ENCODE peak calls at places on chromosomes 16 and 17, in six cellular contexts. M, S, K, U, R and P are unnamed samples.
A peak's percentile ranks its signal among the peaks of the same experiment; 100 is the strongest.

GRCh38 chr17:14903810-14904209 is 361.3 kb downstream of the PMP22 start:
- DNase-seq in S (no peak), M (no peak), K (peak; percentile 26), R (no peak), U (no peak), P (no peak)

GRCh38 chr17:75178453-75178852 is 4.3 kb downstream of the SUMO2 start:
- DNase-seq in M (no peak), S (no peak), U (no peak), R (no peak), K (no peak), P (no peak)

GRCh38 chr16:83458612-83459011 is 349.2 kb upstream of the HSBP1 start:
- DNase-seq in K (peak; percentile 36), S (no peak), R (no peak), U (no peak), M (no peak), P (no peak)

GRCh38 chr16:86578499-86579267 is at the start of gene FOXL1:
- DNase-seq in S (no peak), K (no peak), R (no peak), U (no peak), M (no peak), P (no peak)

GRCh38 chr17:32279933-32280716 is 14.5 kb downstream of the RHBDL3 start:
- DNase-seq in R (no peak), U (no peak), K (no peak), M (no peak), S (no peak), P (no peak)

GRCh38 chr16:78961464-78961863 is 639.1 kb downstream of the MAF start:
- DNase-seq in R (no peak), M (no peak), S (no peak), U (no peak), K (no peak), P (no peak)

GRCh38 chr17:491086-492014 is 138.7 kb upstream of the RPH3AL start:
- DNase-seq in R (no peak), S (peak; percentile 66), M (peak; percentile 81), K (peak; percentile 84), U (peak; percentile 15), P (no peak)

GRCh38 chr16:67897231-67897630 is 4.2 kb downstream of the PSKH1 start:
- DNase-seq in S (no peak), R (no peak), K (no peak), M (no peak), U (no peak), P (no peak)

GRCh38 chr17:3639981-3640596 is 3.5 kb downstream of the CTNS start:
- DNase-seq in K (no peak), M (no peak), R (no peak), U (no peak), S (peak; percentile 24), P (no peak)

GRCh38 chr16:56190903-56191806 is at the start of gene GNAO1:
- DNase-seq in R (peak; percentile 53), S (peak; percentile 65), K (peak; percentile 82), M (peak; percentile 76), U (peak; percentile 70), P (peak; percentile 51)

GRCh38 chr16:73669535-73670274 is 621.8 kb upstream of the ZFHX3 start:
- DNase-seq in M (no peak), U (no peak), S (no peak), R (no peak), K (no peak), P (no peak)

GRCh38 chr17:6853764-6854442 is 22.4 kb upstream of the TEKT1 start:
- DNase-seq in M (no peak), U (no peak), R (peak; percentile 30), S (no peak), K (no peak), P (no peak)

GRCh38 chr17:236641-237405 is 55.4 kb upstream of the DOC2B start:
- DNase-seq in M (peak; percentile 58), R (no peak), U (no peak), S (no peak), K (no peak), P (no peak)

GRCh38 chr17:49980703-49981197 is 11.8 kb downstream of the DLX4 start:
- DNase-seq in U (no peak), K (no peak), M (no peak), R (no peak), S (no peak), P (no peak)

GRCh38 chr17:49022391-49022941 is 25.3 kb downstream of the IGF2BP1 start:
- DNase-seq in U (no peak), K (peak; percentile 94), R (no peak), M (no peak), S (no peak), P (peak; percentile 36)

GRCh38 chr16:84138824-84139627 is 6.0 kb downstream of the HSDL1 start:
- DNase-seq in M (no peak), R (no peak), S (no peak), U (no peak), K (peak; percentile 31), P (peak; percentile 25)

GRCh38 chr16:78100162-78100467 is 661 bp downstream of the WWOX start:
- DNase-seq in U (no peak), M (no peak), S (peak; percentile 25), R (no peak), K (no peak), P (no peak)

GRCh38 chr16:31352344-31353115 is 2.4 kb upstream of the ITGAX start:
- DNase-seq in U (no peak), M (no peak), R (no peak), K (no peak), S (no peak), P (no peak)

GRCh38 chr17:28326114-28326513 is 7.1 kb downstream of the TMEM97 start:
- DNase-seq in U (no peak), S (no peak), K (no peak), R (no peak), M (no peak), P (no peak)

GRCh38 chr17:81552244-81553017 is at the start of gene FAAP100:
- DNase-seq in R (peak; percentile 61), K (peak; percentile 95), S (peak; percentile 90), U (peak; percentile 71), M (peak; percentile 92), P (peak; percentile 90)

GRCh38 chr17:41678411-41678906 is 10.2 kb upstream of the EIF1 start:
- DNase-seq in S (no peak), R (no peak), K (no peak), M (no peak), U (no peak), P (no peak)

GRCh38 chr17:63705657-63706056 is 5.7 kb upstream of the LIMD2 start:
- DNase-seq in S (no peak), U (no peak), M (no peak), R (no peak), K (no peak), P (no peak)

GRCh38 chr16:89395150-89396142 is 94.9 kb downstream of the ANKRD11 start:
- DNase-seq in U (no peak), S (peak; percentile 69), R (no peak), M (peak; percentile 85), K (peak; percentile 80), P (peak; percentile 84)

GRCh38 chr17:61474934-61475333 is 22.7 kb downstream of the TBX4 start:
- DNase-seq in M (peak; percentile 8), S (peak; percentile 16), R (no peak), K (no peak), U (no peak), P (no peak)

GRCh38 chr16:66254751-66255150 is 111.7 kb upstream of the CDH5 start:
- DNase-seq in S (no peak), R (no peak), K (peak; percentile 37), M (no peak), U (no peak), P (no peak)

GRCh38 chr16:83967091-83967490 is 953 bp upstream of the NECAB2 start:
- DNase-seq in R (no peak), K (no peak), M (no peak), S (no peak), U (no peak), P (no peak)

GRCh38 chr17:1454541-1454940 is 1.5 kb downstream of the CRK start:
- DNase-seq in K (no peak), M (no peak), U (no peak), S (no peak), R (no peak), P (no peak)

GRCh38 chr16:2485811-2486507 is 11.0 kb downstream of the TBC1D24 start:
- DNase-seq in S (no peak), K (no peak), R (no peak), M (no peak), U (no peak), P (no peak)

GRCh38 chr17:681738-682137 is 32.9 kb downstream of the VPS53 start:
- DNase-seq in K (peak; percentile 46), M (no peak), U (no peak), R (no peak), S (no peak), P (no peak)

GRCh38 chr17:17416400-17417360 is 60.1 kb upstream of the MED9 start:
- DNase-seq in M (peak; percentile 75), K (peak; percentile 87), S (no peak), U (no peak), R (no peak), P (no peak)

GRCh38 chr16:55908641-55909040 is 33.5 kb upstream of the CES5A start:
- DNase-seq in S (no peak), U (no peak), R (no peak), M (no peak), K (no peak), P (no peak)

GRCh38 chr16:46629331-46629843 is 8.2 kb upstream of the SHCBP1 start:
- DNase-seq in R (no peak), S (no peak), M (no peak), U (no peak), K (peak; percentile 63), P (peak; percentile 29)

GRCh38 chr17:55587608-55588139 is 76.4 kb upstream of the SMIM36 start:
- DNase-seq in S (no peak), R (no peak), K (no peak), U (no peak), M (no peak), P (no peak)